ENCODE peak calls at places on chromosomes 12 and 14, in nine cellular contexts. E is prostate gland, G is NCI-H510A, X is NCI-H526, R is colonic mucosa, D is T-helper 1 cell, F is nucleus accumbens, H is progenitor cell of endocrine pancreas, K is HEK293T. M is an unnamed sample.

GRCh38 chr14:80117876-80118275 is 93.4 kb downstream of the DIO2 start:
- DNase-seq in E (no peak), G (peak; percentile 73), X (no peak), R (no peak), D (no peak), F (no peak), H (no peak), K (no peak), M (no peak)

GRCh38 chr12:74646831-74647230 is 109.2 kb downstream of the ATXN7L3B start:
- DNase-seq in E (no peak), G (peak; percentile 23), X (peak; percentile 10), R (no peak), D (no peak), F (no peak), H (no peak), K (peak; percentile 4), M (peak; percentile 34)

GRCh38 chr12:52243774-52244614 is 11.0 kb downstream of the KRT7 start:
- DNase-seq in E (peak; percentile 93), G (peak; percentile 79), X (no peak), R (peak; percentile 70), D (no peak), F (no peak), H (no peak), K (no peak), M (peak; percentile 61)

GRCh38 chr12:39413836-39414771 is 28.8 kb downstream of the KIF21A start:
- DNase-seq in E (no peak), G (no peak), X (peak; percentile 3), R (no peak), D (no peak), F (no peak), H (no peak), K (no peak), M (no peak)

GRCh38 chr14:90491868-90492560 is 95.2 kb downstream of the CALM1 start:
- DNase-seq in E (no peak), G (no peak), X (no peak), R (no peak), D (no peak), F (no peak), H (no peak), K (no peak), M (peak; percentile 86)

GRCh38 chr12:120588948-120589930 is 8.0 kb upstream of the POP5 start:
- DNase-seq in E (no peak), G (no peak), X (no peak), R (no peak), D (no peak), F (no peak), H (no peak), K (no peak), M (peak; percentile 33)

GRCh38 chr12:84305144-84305543 is 607.5 kb downstream of the SLC6A15 start:
- DNase-seq in E (no peak), G (no peak), X (no peak), R (no peak), D (no peak), F (no peak), H (no peak), K (no peak), M (no peak)

GRCh38 chr12:92337128-92337527 is 191.5 kb upstream of the BTG1 start:
- DNase-seq in E (no peak), G (no peak), X (no peak), R (no peak), D (no peak), F (no peak), H (no peak), K (no peak), M (no peak)

GRCh38 chr12:113040722-113041168 is 15.8 kb upstream of the DTX1 start:
- DNase-seq in E (no peak), G (no peak), X (no peak), R (no peak), D (no peak), F (no peak), H (no peak), K (no peak), M (no peak)

GRCh38 chr12:105166736-105167135 is 59.2 kb downstream of the WASHC4 start:
- DNase-seq in E (no peak), G (no peak), X (no peak), R (no peak), D (no peak), F (no peak), H (no peak), K (no peak), M (no peak)

GRCh38 chr12:110577717-110578521 is 5.2 kb downstream of the PPTC7 start:
- DNase-seq in E (no peak), G (no peak), X (no peak), R (peak; percentile 83), D (no peak), F (no peak), H (no peak), K (no peak), M (no peak)

GRCh38 chr12:31206038-31206670 is 119.8 kb downstream of the SINHCAF start:
- DNase-seq in E (no peak), G (no peak), X (no peak), R (no peak), D (no peak), F (no peak), H (no peak), K (no peak), M (no peak)

GRCh38 chr12:94941440-94941862 is 62.0 kb downstream of the NDUFA12 start:
- DNase-seq in E (no peak), G (peak; percentile 51), X (no peak), R (peak; percentile 29), D (no peak), F (no peak), H (no peak), K (no peak), M (peak; percentile 12)

GRCh38 chr14:61416587-61416986 is 95.2 kb downstream of the PRKCH start:
- DNase-seq in E (no peak), G (no peak), X (no peak), R (no peak), D (no peak), F (no peak), H (no peak), K (no peak), M (no peak)

GRCh38 chr12:122028165-122028591 is 6.5 kb downstream of the BCL7A start:
- DNase-seq in E (no peak), G (no peak), X (no peak), R (no peak), D (no peak), F (no peak), H (no peak), K (no peak), M (no peak)

GRCh38 chr12:101021911-101022388 is 188.1 kb downstream of the SLC5A8 start:
- DNase-seq in E (no peak), G (no peak), X (no peak), R (no peak), D (no peak), F (no peak), H (no peak), K (no peak), M (no peak)